ENCODE peak calls at places on chromosomes 13 and 19, in six cellular contexts. R is HTR-8/SVneo; C is Right ventricle myocardium superior; H is HuH-7.5; K is DMS153; Z is stimulated activated CD8-positive, alpha-beta memory T cell treated with anti-CD3 and anti-CD28 coated beads, Interleukin-4, amount 100 ng/mL, for 1 hour. E is an unnamed sample.

GRCh38 chr19:42424345-42424707 is 2.9 kb downstream of the LIPE start:
- DNase-seq in R (no peak), C (no peak), H (no peak), K (no peak), Z (no peak), E (no peak)

GRCh38 chr19:57473646-57474045 is 3.7 kb downstream of the ZNF772 start:
- DNase-seq in R (no peak), C (no peak), H (no peak), K (no peak), Z (no peak), E (no peak)

GRCh38 chr13:26961890-26962615 is 201.5 kb upstream of the GPR12 start:
- DNase-seq in R (no peak), C (no peak), H (peak; percentile 59), K (peak; percentile 51), Z (no peak), E (no peak)

GRCh38 chr13:44713793-44714469 is 137.8 kb upstream of the TSC22D1 start:
- DNase-seq in R (peak; percentile 53), C (no peak), H (no peak), K (no peak), Z (no peak), E (peak; percentile 14)

GRCh38 chr13:80337706-80338105 is 3.2 kb downstream of the SPRY2 start:
- DNase-seq in R (no peak), C (no peak), H (no peak), K (no peak), Z (no peak), E (no peak)

GRCh38 chr13:110530839-110531499 is 30.6 kb downstream of the RAB20 start:
- DNase-seq in R (no peak), C (no peak), H (no peak), K (no peak), Z (no peak), E (no peak)

GRCh38 chr13:107866666-107867623 is 348.4 kb downstream of the LIG4 start:
- DNase-seq in R (no peak), C (no peak), H (no peak), K (no peak), Z (no peak), E (no peak)

GRCh38 chr19:15195381-15195964 is 5.3 kb downstream of the NOTCH3 start:
- DNase-seq in R (peak; percentile 79), C (peak; percentile 51), H (peak; percentile 80), K (no peak), Z (peak; percentile 1), E (peak; percentile 59)

GRCh38 chr19:44694184-44694579 is 4.8 kb upstream of the CEACAM16 start:
- DNase-seq in R (no peak), C (no peak), H (no peak), K (no peak), Z (no peak), E (no peak)

GRCh38 chr19:43132696-43133095 is 50.2 kb upstream of the PSG2 start:
- DNase-seq in R (no peak), C (no peak), H (no peak), K (no peak), Z (no peak), E (no peak)

GRCh38 chr19:53161123-53161522 is 2.3 kb upstream of the ZNF347 start:
- DNase-seq in R (no peak), C (no peak), H (no peak), K (no peak), Z (no peak), E (no peak)

GRCh38 chr19:485583-486236 is 10.6 kb upstream of the MADCAM1 start:
- DNase-seq in R (no peak), C (peak; percentile 76), H (no peak), K (no peak), Z (no peak), E (no peak)

GRCh38 chr13:99322297-99323103 is 15.3 kb upstream of the GPR183 start:
- DNase-seq in R (peak; percentile 31), C (no peak), H (no peak), K (no peak), Z (no peak), E (no peak)

GRCh38 chr19:10471909-10472308 is 31.2 kb downstream of the KEAP1 start:
- DNase-seq in R (peak; percentile 59), C (no peak), H (peak; percentile 66), K (no peak), Z (no peak), E (no peak)

GRCh38 chr19:17244618-17245534 is 843 bp downstream of the NR2F6 start:
- DNase-seq in R (no peak), C (peak; percentile 67), H (no peak), K (no peak), Z (no peak), E (no peak)

GRCh38 chr13:99992376-99992775 is 10.8 kb downstream of the ZIC2 start:
- DNase-seq in R (no peak), C (no peak), H (no peak), K (no peak), Z (no peak), E (no peak)

GRCh38 chr19:41799444-41800000 is 3.1 kb downstream of the CEACAM3 start:
- DNase-seq in R (no peak), C (no peak), H (no peak), K (peak; percentile 57), Z (no peak), E (no peak)

GRCh38 chr19:12838893-12839656 is 760 bp downstream of the MAST1 start:
- DNase-seq in R (no peak), C (no peak), H (peak; percentile 63), K (no peak), Z (no peak), E (no peak)